ENCODE peak calls at places on chromosome 11, in five cellular contexts. One of them, this sample, is unnamed.

GRCh38 chr11:74687237-74688005 is 43.8 kb downstream of the CHRDL2 start:
- DNase-seq in IMR-90: peak
- DNase-seq in GM12878: no peak
- DNase-seq in K562: peak
- DNase-seq in A549: no peak
- DNase-seq in this sample: no peak

GRCh38 chr11:64499261-64500004 is 91.6 kb upstream of the SLC22A12 start:
- DNase-seq in IMR-90: no peak
- DNase-seq in GM12878: no peak
- DNase-seq in K562: peak
- DNase-seq in A549: no peak
- DNase-seq in this sample: no peak

GRCh38 chr11:77386178-77386577 is 84.7 kb upstream of the GDPD4 start:
- DNase-seq in IMR-90: peak
- DNase-seq in GM12878: no peak
- DNase-seq in K562: no peak
- DNase-seq in A549: no peak
- DNase-seq in this sample: no peak

GRCh38 chr11:125874556-125875124 is 12.8 kb upstream of the HYLS1 start:
- DNase-seq in IMR-90: peak
- DNase-seq in GM12878: no peak
- DNase-seq in K562: peak
- DNase-seq in A549: peak
- DNase-seq in this sample: peak

GRCh38 chr11:116471608-116472007 is 301.2 kb downstream of the BUD13 start:
- DNase-seq in IMR-90: peak
- DNase-seq in GM12878: no peak
- DNase-seq in K562: no peak
- DNase-seq in A549: no peak
- DNase-seq in this sample: peak

GRCh38 chr11:62708423-62709261 is 1.2 kb downstream of the GNG3 start:
- DNase-seq in IMR-90: no peak
- DNase-seq in GM12878: no peak
- DNase-seq in K562: peak
- DNase-seq in A549: no peak
- DNase-seq in this sample: no peak

GRCh38 chr11:5719703-5720495 is 16.3 kb upstream of the OR56B1 start:
- DNase-seq in IMR-90: no peak
- DNase-seq in GM12878: no peak
- DNase-seq in K562: no peak
- DNase-seq in A549: no peak
- DNase-seq in this sample: no peak

GRCh38 chr11:84648413-84648812 is 978.7 kb downstream of the DLG2 start:
- DNase-seq in IMR-90: no peak
- DNase-seq in GM12878: no peak
- DNase-seq in K562: no peak
- DNase-seq in A549: no peak
- DNase-seq in this sample: no peak

GRCh38 chr11:104907521-104908185 is 9.4 kb upstream of the CASP12 start:
- DNase-seq in IMR-90: peak
- DNase-seq in GM12878: no peak
- DNase-seq in K562: no peak
- DNase-seq in A549: no peak
- DNase-seq in this sample: no peak

GRCh38 chr11:41175304-41175972 is 284.0 kb downstream of the LRRC4C start:
- DNase-seq in IMR-90: no peak
- DNase-seq in GM12878: no peak
- DNase-seq in K562: no peak
- DNase-seq in A549: no peak
- DNase-seq in this sample: no peak

GRCh38 chr11:1939006-1939626 is 8.0 kb upstream of the MRPL23 start:
- DNase-seq in IMR-90: no peak
- DNase-seq in GM12878: no peak
- DNase-seq in K562: no peak
- DNase-seq in A549: no peak
- DNase-seq in this sample: no peak

GRCh38 chr11:2774173-2775082 is 74.6 kb upstream of the KCNQ1OT1 start:
- DNase-seq in IMR-90: no peak
- DNase-seq in GM12878: no peak
- DNase-seq in K562: no peak
- DNase-seq in A549: no peak
- DNase-seq in this sample: no peak

GRCh38 chr11:128239224-128239790 is 348.1 kb downstream of the ETS1 start:
- DNase-seq in IMR-90: no peak
- DNase-seq in GM12878: no peak
- DNase-seq in K562: no peak
- DNase-seq in A549: no peak
- DNase-seq in this sample: no peak

GRCh38 chr11:36167073-36167472 is 122.2 kb downstream of the COMMD9 start:
- DNase-seq in IMR-90: no peak
- DNase-seq in GM12878: no peak
- DNase-seq in K562: no peak
- DNase-seq in A549: no peak
- DNase-seq in this sample: no peak

GRCh38 chr11:70633610-70634009 is 235.3 kb downstream of the CTTN start:
- DNase-seq in IMR-90: no peak
- DNase-seq in GM12878: no peak
- DNase-seq in K562: no peak
- DNase-seq in A549: no peak
- DNase-seq in this sample: no peak

GRCh38 chr11:85791326-85791990 is 19.5 kb downstream of the SYTL2 start:
- DNase-seq in IMR-90: peak
- DNase-seq in GM12878: no peak
- DNase-seq in K562: no peak
- DNase-seq in A549: no peak
- DNase-seq in this sample: no peak

GRCh38 chr11:873723-874122 is 31.1 kb downstream of the TSPAN4 start:
- DNase-seq in IMR-90: peak
- DNase-seq in GM12878: no peak
- DNase-seq in K562: no peak
- DNase-seq in A549: no peak
- DNase-seq in this sample: no peak

GRCh38 chr11:32635819-32636218 is 52.2 kb downstream of the EIF3M start:
- DNase-seq in IMR-90: no peak
- DNase-seq in GM12878: no peak
- DNase-seq in K562: no peak
- DNase-seq in A549: no peak
- DNase-seq in this sample: no peak

GRCh38 chr11:87359401-87359800 is 321.7 kb downstream of the TMEM135 start:
- DNase-seq in IMR-90: no peak
- DNase-seq in GM12878: no peak
- DNase-seq in K562: no peak
- DNase-seq in A549: no peak
- DNase-seq in this sample: no peak

GRCh38 chr11:110318638-110319404 is 22.4 kb upstream of the RDX start:
- DNase-seq in IMR-90: no peak
- DNase-seq in GM12878: no peak
- DNase-seq in K562: no peak
- DNase-seq in A549: no peak
- DNase-seq in this sample: no peak

GRCh38 chr11:96394773-96395172 is 5.0 kb downstream of the JRKL start:
- DNase-seq in IMR-90: no peak
- DNase-seq in GM12878: no peak
- DNase-seq in K562: no peak
- DNase-seq in A549: no peak
- DNase-seq in this sample: no peak

GRCh38 chr11:66477256-66478201 is 2.7 kb upstream of the DPP3 start:
- DNase-seq in IMR-90: no peak
- DNase-seq in GM12878: no peak
- DNase-seq in K562: no peak
- DNase-seq in A549: no peak
- DNase-seq in this sample: no peak

GRCh38 chr11:126114486-126115252 is 52.0 kb upstream of the CDON start:
- DNase-seq in IMR-90: peak
- DNase-seq in GM12878: no peak
- DNase-seq in K562: no peak
- DNase-seq in A549: no peak
- DNase-seq in this sample: no peak

GRCh38 chr11:112584674-112585073 is 324.0 kb upstream of the PLET1 start:
- DNase-seq in IMR-90: no peak
- DNase-seq in GM12878: no peak
- DNase-seq in K562: peak
- DNase-seq in A549: no peak
- DNase-seq in this sample: no peak
- TF ChIP-seq SMC3 in IMR-90: no peak
- TF ChIP-seq SMC3 in GM12878: peak
- TF ChIP-seq SMC3 in K562: no peak
- TF ChIP-seq SMC3 in A549: no peak
- TF ChIP-seq SMC3 in this sample: no peak

GRCh38 chr11:7575841-7576451 is 62.1 kb downstream of the PPFIBP2 start:
- DNase-seq in IMR-90: no peak
- DNase-seq in GM12878: no peak
- DNase-seq in K562: no peak
- DNase-seq in A549: peak
- DNase-seq in this sample: peak

GRCh38 chr11:7577226-7577882 is 63.6 kb downstream of the PPFIBP2 start:
- DNase-seq in IMR-90: no peak
- DNase-seq in GM12878: no peak
- DNase-seq in K562: no peak
- DNase-seq in A549: no peak
- DNase-seq in this sample: no peak

GRCh38 chr11:7578276-7578955 is 64.6 kb downstream of the PPFIBP2 start:
- DNase-seq in IMR-90: no peak
- DNase-seq in GM12878: no peak
- DNase-seq in K562: no peak
- DNase-seq in A549: no peak
- DNase-seq in this sample: no peak

GRCh38 chr11:7577883-7578242 is 64.1 kb downstream of the PPFIBP2 start:
- DNase-seq in IMR-90: peak
- DNase-seq in GM12878: no peak
- DNase-seq in K562: peak
- DNase-seq in A549: no peak
- DNase-seq in this sample: no peak

DNA sequence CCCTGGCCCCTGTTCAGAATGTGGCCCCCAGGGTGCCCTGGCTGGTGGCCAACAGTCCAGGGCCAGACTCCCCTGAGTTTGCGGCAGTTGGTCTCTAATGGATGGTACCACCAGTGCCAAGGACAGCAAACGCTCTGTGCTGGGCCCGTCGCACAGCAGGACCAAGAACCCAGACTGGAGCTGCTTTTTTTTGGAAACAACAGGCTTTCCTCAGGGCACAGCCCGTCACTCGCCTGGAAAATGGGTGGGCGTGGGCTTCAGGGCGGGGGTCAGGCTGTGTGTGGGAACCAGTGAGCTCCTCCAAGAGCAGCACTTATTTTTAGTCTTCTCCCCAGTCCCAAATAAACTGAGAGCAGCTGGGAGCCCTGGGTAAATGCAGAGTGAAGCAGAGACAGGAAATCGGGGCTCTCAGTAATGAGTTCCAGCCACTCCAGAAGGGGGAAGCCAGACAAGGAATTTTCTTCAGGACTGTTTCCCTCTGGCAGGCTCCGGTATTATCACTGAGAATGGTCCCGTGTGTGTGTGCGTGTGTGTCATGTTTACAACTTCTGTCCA is 62.9 kb downstream of the PPFIBP2 start:
- DNase-seq in IMR-90: peak
- DNase-seq in GM12878: no peak
- DNase-seq in K562: no peak
- DNase-seq in A549: no peak
- DNase-seq in this sample: no peak
- TF ChIP-seq SMC3 in IMR-90: no peak
- TF ChIP-seq SMC3 in GM12878: no peak
- TF ChIP-seq SMC3 in K562: no peak
- TF ChIP-seq SMC3 in A549: no peak
- TF ChIP-seq SMC3 in this sample: no peak

DNA sequence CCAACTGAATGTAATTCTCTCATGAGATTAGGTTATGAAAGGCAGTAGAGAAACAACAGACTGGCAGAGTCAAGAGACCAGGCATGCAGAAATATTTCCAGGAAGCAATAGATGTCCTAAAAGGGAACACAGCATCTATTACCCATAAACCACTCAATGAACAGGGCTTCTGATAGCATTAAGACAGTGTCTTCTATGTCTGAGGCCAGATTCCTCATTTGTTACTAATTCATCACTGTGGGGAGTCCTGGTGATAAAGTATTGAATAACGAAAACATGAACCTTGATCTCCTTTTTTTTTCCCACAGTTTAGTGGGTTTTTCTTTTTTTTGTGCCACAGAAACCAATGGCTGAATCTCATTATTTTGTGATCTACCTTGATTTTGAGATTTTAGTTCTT is 339.0 kb downstream of the METTL15 start:
- DNase-seq in IMR-90: peak
- DNase-seq in GM12878: no peak
- DNase-seq in K562: no peak
- DNase-seq in A549: peak
- DNase-seq in this sample: peak
- TF ChIP-seq SMC3 in IMR-90: no peak
- TF ChIP-seq SMC3 in GM12878: no peak
- TF ChIP-seq SMC3 in K562: no peak
- TF ChIP-seq SMC3 in A549: no peak
- TF ChIP-seq SMC3 in this sample: no peak

GRCh38 chr11:10476342-10476741 is 21.3 kb downstream of the AMPD3 start:
- DNase-seq in IMR-90: no peak
- DNase-seq in GM12878: no peak
- DNase-seq in K562: no peak
- DNase-seq in A549: no peak
- DNase-seq in this sample: no peak

GRCh38 chr11:10476927-10477689 is 22.0 kb downstream of the AMPD3 start:
- DNase-seq in IMR-90: no peak
- DNase-seq in GM12878: no peak
- DNase-seq in K562: no peak
- DNase-seq in A549: no peak
- DNase-seq in this sample: no peak

GRCh38 chr11:10478574-10479550 is 23.8 kb downstream of the AMPD3 start:
- DNase-seq in IMR-90: no peak
- DNase-seq in GM12878: no peak
- DNase-seq in K562: no peak
- DNase-seq in A549: no peak
- DNase-seq in this sample: no peak

GRCh38 chr11:10478066-10478465 is 23.0 kb downstream of the AMPD3 start:
- DNase-seq in IMR-90: no peak
- DNase-seq in GM12878: no peak
- DNase-seq in K562: peak
- DNase-seq in A549: no peak
- DNase-seq in this sample: no peak

GRCh38 chr11:10477690-10478046 is 22.6 kb downstream of the AMPD3 start:
- DNase-seq in IMR-90: no peak
- DNase-seq in GM12878: no peak
- DNase-seq in K562: no peak
- DNase-seq in A549: no peak
- DNase-seq in this sample: no peak
- TF ChIP-seq SMC3 in IMR-90: no peak
- TF ChIP-seq SMC3 in GM12878: no peak
- TF ChIP-seq SMC3 in K562: no peak
- TF ChIP-seq SMC3 in A549: no peak
- TF ChIP-seq SMC3 in this sample: no peak

GRCh38 chr11:118151421-118151820 is 1.2 kb downstream of the SCN4B start:
- DNase-seq in IMR-90: peak
- DNase-seq in GM12878: no peak
- DNase-seq in K562: no peak
- DNase-seq in A549: no peak
- DNase-seq in this sample: no peak
- TF ChIP-seq SMC3 in IMR-90: no peak
- TF ChIP-seq SMC3 in GM12878: no peak
- TF ChIP-seq SMC3 in K562: no peak
- TF ChIP-seq SMC3 in A549: no peak
- TF ChIP-seq SMC3 in this sample: no peak